ENCODE peak calls at places on chromosomes 6 and 20, in seven cellular contexts. O is naive thymus-derived CD4-positive, alpha-beta T cell; L is colonic mucosa; G is body of pancreas; H is Panc1; N is AG04449; X is suprapubic skin. J is an unnamed sample.

GRCh38 chr20:1657556-1658334 is at the start of gene SIRPG:
- DNase-seq in X (no peak), G (no peak), N (no peak), H (no peak), L (no peak), O (peak; percentile 48), J (no peak)

GRCh38 chr6:1377526-1378223 is 11.7 kb upstream of the FOXF2 start:
- DNase-seq in N (no peak), O (no peak), L (no peak), H (no peak), G (no peak), X (no peak), J (no peak)

GRCh38 chr6:100889351-100889750 is 8.2 kb upstream of the ASCC3 start:
- DNase-seq in H (no peak), O (no peak), X (no peak), G (no peak), L (no peak), N (no peak), J (no peak)

GRCh38 chr6:105398859-105399258 is 4.0 kb downstream of the PREP start:
- DNase-seq in L (no peak), O (no peak), H (no peak), N (no peak), G (no peak), X (no peak), J (no peak)

GRCh38 chr6:127186889-127187288 is 68.4 kb downstream of the RSPO3 start:
- DNase-seq in L (peak; percentile 64), H (peak; percentile 18), G (peak; percentile 53), O (peak; percentile 34), X (peak; percentile 82), N (no peak), J (no peak)

GRCh38 chr20:43799150-43799711 is 72.4 kb upstream of the GTSF1L start:
- DNase-seq in G (no peak), X (no peak), O (no peak), H (no peak), N (no peak), L (no peak), J (peak; percentile 8)

GRCh38 chr6:52566853-52567279 is 10.0 kb downstream of the TRAM2 start:
- DNase-seq in N (peak; percentile 90), L (no peak), H (no peak), O (no peak), G (peak; percentile 42), X (no peak), J (no peak)

GRCh38 chr6:41502607-41503434 is 43.4 kb upstream of the FOXP4 start:
- DNase-seq in N (no peak), H (no peak), L (peak; percentile 29), O (no peak), X (no peak), G (peak; percentile 14), J (no peak)

GRCh38 chr6:158854214-158855101 is 35.3 kb upstream of the EZR start:
- DNase-seq in N (no peak), L (no peak), H (no peak), X (no peak), O (peak; percentile 56), G (no peak), J (no peak)

GRCh38 chr20:24560571-24561485 is 91.4 kb downstream of the SYNDIG1 start:
- DNase-seq in H (no peak), X (no peak), G (no peak), O (no peak), L (no peak), N (no peak), J (no peak)

GRCh38 chr20:60283281-60283680 is 325.1 kb downstream of the CDH26 start:
- DNase-seq in L (no peak), G (no peak), X (no peak), O (no peak), N (no peak), H (no peak), J (no peak)

GRCh38 chr6:19050765-19051164 is 663.6 kb downstream of the RNF144B start:
- DNase-seq in H (no peak), N (no peak), X (no peak), O (no peak), G (no peak), L (no peak), J (no peak)

GRCh38 chr6:121652223-121652622 is 216.8 kb downstream of the GJA1 start:
- DNase-seq in G (no peak), L (no peak), X (no peak), N (no peak), H (no peak), O (peak; percentile 2), J (no peak)

GRCh38 chr6:121649951-121650350 is 214.5 kb downstream of the GJA1 start:
- DNase-seq in H (no peak), L (no peak), O (no peak), G (no peak), N (no peak), X (no peak), J (no peak)

GRCh38 chr6:121653624-121654008 is 218.2 kb downstream of the GJA1 start:
- DNase-seq in H (no peak), G (no peak), L (no peak), X (no peak), N (no peak), O (no peak), J (no peak)

GRCh38 chr6:121651420-121651819 is 216.0 kb downstream of the GJA1 start:
- DNase-seq in N (no peak), G (no peak), L (no peak), O (peak; percentile 69), H (no peak), X (no peak), J (no peak)

DNA sequence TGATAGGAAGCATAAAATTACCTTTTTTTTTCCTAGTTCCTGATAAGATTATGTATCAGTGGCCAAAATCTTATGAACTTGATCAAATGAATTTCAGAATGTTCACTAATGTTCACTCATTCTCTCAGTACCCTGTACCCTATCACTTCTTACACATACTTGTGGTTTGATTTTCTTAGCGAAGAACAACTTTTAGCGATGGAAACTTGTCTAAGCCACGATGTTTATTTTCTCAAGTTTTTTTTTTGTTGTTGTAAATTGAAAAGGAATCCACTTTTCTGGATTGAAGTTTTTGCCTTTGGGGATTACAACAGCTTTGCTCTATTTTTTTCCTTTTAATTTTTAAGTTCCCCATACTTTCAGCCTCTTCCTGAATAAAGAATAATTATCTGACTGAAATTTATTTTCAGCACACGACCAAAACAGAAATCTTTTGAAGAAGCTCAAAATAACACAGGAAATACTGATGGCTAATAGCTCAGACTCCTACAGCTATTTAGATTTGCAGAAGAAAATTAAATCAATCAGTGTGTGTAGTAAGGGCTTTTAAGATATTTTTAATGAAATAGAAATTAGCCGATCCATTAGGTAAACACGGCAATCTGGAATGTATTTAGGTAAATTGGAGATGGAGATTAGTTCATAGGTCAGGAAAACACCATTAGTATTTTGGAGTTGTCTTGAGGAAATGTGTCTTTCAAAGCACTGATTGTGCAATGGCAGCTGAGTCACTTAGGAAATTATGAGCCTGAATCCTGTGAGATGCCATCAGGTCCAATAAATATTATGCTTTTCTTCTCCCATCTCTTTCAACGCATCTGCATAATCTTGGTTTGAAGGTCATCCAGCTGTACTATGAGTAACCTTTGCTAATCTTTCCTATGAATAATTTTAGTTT is 217.5 kb downstream of the GJA1 start:
- DNase-seq in X (no peak), G (peak; percentile 10), O (no peak), H (peak; percentile 82), L (no peak), N (peak; percentile 37), J (no peak)
- H3K4me3 ChIP-seq in X (no peak overlapping the region), G (no peak overlapping the region), O (no peak overlapping the region), H (no peak overlapping the region), L (no peak overlapping the region), N (no peak overlapping the region), J (no peak overlapping the region)

DNA sequence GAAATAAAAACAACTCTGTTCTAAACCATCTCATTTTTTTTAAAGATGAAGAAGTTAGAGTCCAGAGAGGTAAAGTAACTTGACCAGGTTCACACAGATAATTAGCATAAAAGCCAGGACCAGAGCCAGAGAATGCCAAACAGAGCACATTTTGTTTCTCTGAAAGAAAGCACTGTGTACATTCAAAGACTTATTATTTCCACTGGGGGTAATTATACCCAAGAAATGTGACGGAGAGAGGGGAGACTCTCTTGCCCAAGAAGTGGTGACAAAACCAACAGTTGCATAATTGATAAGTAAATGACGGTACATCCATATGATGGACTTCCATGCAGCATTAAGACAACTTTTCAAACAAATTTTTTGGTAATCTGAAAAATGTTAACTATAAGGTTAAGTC is 111.6 kb downstream of the RTN4IP1 start:
- DNase-seq in O (no peak), G (no peak), X (no peak), N (no peak), H (no peak), L (no peak), J (no peak)
- H3K4me3 ChIP-seq in O (no peak overlapping the region), G (no peak overlapping the region), X (no peak overlapping the region), N (no peak overlapping the region), H (no peak overlapping the region), L (no peak overlapping the region), J (no peak overlapping the region)

GRCh38 chr6:32146687-32147086 is 5.1 kb downstream of the PRRT1 start:
- DNase-seq in O (no peak), L (no peak), G (no peak), X (no peak), H (no peak), N (no peak), J (no peak)

GRCh38 chr6:32148722-32149576 is 2.8 kb downstream of the PRRT1 start:
- DNase-seq in O (peak; percentile 80), L (peak; percentile 87), G (peak; percentile 77), H (no peak), N (no peak), X (peak; percentile 88), J (no peak)

GRCh38 chr6:32149577-32149845 is 2.2 kb downstream of the PRRT1 start:
- DNase-seq in L (no peak), G (no peak), N (no peak), H (no peak), X (no peak), O (no peak), J (no peak)

GRCh38 chr6:32147401-32148132 is 4.2 kb downstream of the PRRT1 start:
- DNase-seq in G (no peak), X (no peak), O (no peak), N (no peak), H (no peak), L (no peak), J (no peak)

DNA sequence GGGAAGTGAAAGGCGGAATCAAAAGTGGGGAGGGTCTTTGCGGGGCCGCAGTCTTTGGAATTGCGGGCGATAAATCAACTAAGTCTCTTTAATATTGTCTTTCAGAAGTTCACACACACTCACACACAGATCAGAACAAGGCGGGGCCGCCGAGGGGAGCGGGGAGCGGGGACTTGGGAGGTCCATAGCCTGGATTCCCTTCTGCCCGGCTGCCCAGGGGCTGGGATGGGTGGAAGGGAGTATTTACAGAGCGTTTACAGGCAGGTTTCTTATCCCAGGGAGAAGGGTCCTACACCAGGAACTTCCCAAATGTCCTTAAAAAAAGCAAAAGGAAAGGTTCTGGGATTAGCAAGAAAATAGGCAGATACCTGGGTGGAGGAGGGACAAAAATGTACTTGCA is 3.5 kb downstream of the PRRT1 start:
- DNase-seq in N (no peak), L (no peak), H (no peak), G (no peak), X (no peak), O (no peak), J (no peak)
- H3K4me3 ChIP-seq in N (no peak overlapping the region), L (peak overlapping the region; percentile 17), H (no peak overlapping the region), G (no peak overlapping the region), X (peak overlapping the region; percentile 49), O (no peak overlapping the region), J (no peak overlapping the region)

DNA sequence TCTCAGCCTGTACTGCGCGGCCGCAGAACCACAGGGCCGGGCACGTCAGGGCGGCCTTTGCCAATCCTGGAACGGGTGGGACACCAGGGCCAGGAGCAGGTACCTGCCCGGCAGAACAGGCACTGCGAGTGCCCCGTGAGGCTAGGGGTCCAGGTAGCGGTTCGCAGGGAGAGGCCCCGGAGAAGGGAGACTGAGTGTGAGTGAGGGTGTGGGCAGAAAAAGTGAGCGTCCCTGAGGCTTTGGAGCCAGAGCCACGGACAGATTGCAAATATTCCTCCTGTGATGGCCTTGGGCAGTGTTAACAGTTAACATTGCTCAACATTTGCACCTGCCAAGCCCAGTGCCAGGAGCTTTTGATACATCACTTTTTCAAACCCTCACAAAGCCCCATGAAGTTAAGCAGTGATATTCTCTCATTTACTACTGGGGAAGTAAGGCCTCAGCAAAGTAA is 491 bp downstream of the GNMT start:
- DNase-seq in L (no peak), G (peak; percentile 86), X (no peak), O (no peak), H (no peak), N (no peak), J (no peak)
- H3K4me3 ChIP-seq in L (peak overlapping the region; percentile 43), G (peak overlapping the region; percentile 58), X (peak overlapping the region; percentile 52), O (peak overlapping the region; percentile 57), H (peak overlapping the region; percentile 84), N (peak overlapping the region; percentile 48), J (peak overlapping the region; percentile 57)

J was measured in LNCaP clone FGC.